ENCODE peak calls at places on chromosomes 1 and 21, in eight cellular contexts. One of them, this sample, is unnamed.

GRCh38 chr1:75133754-75134655 is at the start of gene LHX8:
- DNase-seq in activated gamma-delta T cell treated with anti-CD3 and anti-CD28 coated beads, Interleukin-2, amount 50 U/mL, for 16 hours: no peak
- DNase-seq in RCC 7860: no peak
- DNase-seq in stimulated activated CD4-positive, alpha-beta T cell treated with anti-CD3 and anti-CD28 coated beads, Interleukin-4, amount 100 ng/mL, for 48 hours: no peak
- DNase-seq in caudate nucleus: no peak
- DNase-seq in activated T-cell treated with anti-CD3 and anti-CD28 coated beads for 24 hours: no peak
- DNase-seq in cardiac muscle cell: peak; percentile 56
- DNase-seq in cortex of kidney: no peak
- DNase-seq in this sample: no peak

GRCh38 chr1:199774433-199775089 is 252.9 kb upstream of the NR5A2 start:
- DNase-seq in stimulated activated CD4-positive, alpha-beta T cell treated with anti-CD3 and anti-CD28 coated beads, Interleukin-4, amount 100 ng/mL, for 48 hours: no peak
- DNase-seq in activated T-cell treated with anti-CD3 and anti-CD28 coated beads for 24 hours: no peak
- DNase-seq in activated gamma-delta T cell treated with anti-CD3 and anti-CD28 coated beads, Interleukin-2, amount 50 U/mL, for 16 hours: no peak
- DNase-seq in cardiac muscle cell: no peak
- DNase-seq in cortex of kidney: no peak
- DNase-seq in RCC 7860: no peak
- DNase-seq in caudate nucleus: no peak
- DNase-seq in this sample: no peak

GRCh38 chr1:180521474-180522203 is 19.3 kb upstream of the ACBD6 start:
- DNase-seq in RCC 7860: no peak
- DNase-seq in cardiac muscle cell: peak; percentile 48
- DNase-seq in activated T-cell treated with anti-CD3 and anti-CD28 coated beads for 24 hours: no peak
- DNase-seq in activated gamma-delta T cell treated with anti-CD3 and anti-CD28 coated beads, Interleukin-2, amount 50 U/mL, for 16 hours: no peak
- DNase-seq in stimulated activated CD4-positive, alpha-beta T cell treated with anti-CD3 and anti-CD28 coated beads, Interleukin-4, amount 100 ng/mL, for 48 hours: no peak
- DNase-seq in caudate nucleus: no peak
- DNase-seq in cortex of kidney: no peak
- DNase-seq in this sample: no peak

GRCh38 chr1:47782414-47783165 is 214.6 kb downstream of the TRABD2B start:
- DNase-seq in activated T-cell treated with anti-CD3 and anti-CD28 coated beads for 24 hours: no peak
- DNase-seq in caudate nucleus: no peak
- DNase-seq in RCC 7860: no peak
- DNase-seq in activated gamma-delta T cell treated with anti-CD3 and anti-CD28 coated beads, Interleukin-2, amount 50 U/mL, for 16 hours: no peak
- DNase-seq in cortex of kidney: no peak
- DNase-seq in stimulated activated CD4-positive, alpha-beta T cell treated with anti-CD3 and anti-CD28 coated beads, Interleukin-4, amount 100 ng/mL, for 48 hours: no peak
- DNase-seq in cardiac muscle cell: no peak
- DNase-seq in this sample: no peak

GRCh38 chr1:160993544-160993943 is 27.4 kb downstream of the F11R start:
- DNase-seq in activated T-cell treated with anti-CD3 and anti-CD28 coated beads for 24 hours: no peak
- DNase-seq in cardiac muscle cell: no peak
- DNase-seq in stimulated activated CD4-positive, alpha-beta T cell treated with anti-CD3 and anti-CD28 coated beads, Interleukin-4, amount 100 ng/mL, for 48 hours: no peak
- DNase-seq in caudate nucleus: no peak
- DNase-seq in cortex of kidney: no peak
- DNase-seq in activated gamma-delta T cell treated with anti-CD3 and anti-CD28 coated beads, Interleukin-2, amount 50 U/mL, for 16 hours: no peak
- DNase-seq in RCC 7860: peak; percentile 11
- DNase-seq in this sample: no peak

GRCh38 chr1:79198841-79199240 is 192.3 kb upstream of the ADGRL4 start:
- DNase-seq in cardiac muscle cell: no peak
- DNase-seq in stimulated activated CD4-positive, alpha-beta T cell treated with anti-CD3 and anti-CD28 coated beads, Interleukin-4, amount 100 ng/mL, for 48 hours: no peak
- DNase-seq in activated gamma-delta T cell treated with anti-CD3 and anti-CD28 coated beads, Interleukin-2, amount 50 U/mL, for 16 hours: no peak
- DNase-seq in cortex of kidney: no peak
- DNase-seq in activated T-cell treated with anti-CD3 and anti-CD28 coated beads for 24 hours: no peak
- DNase-seq in RCC 7860: no peak
- DNase-seq in caudate nucleus: no peak
- DNase-seq in this sample: no peak

GRCh38 chr1:150612014-150612345 is 17.4 kb downstream of the ENSA start:
- DNase-seq in stimulated activated CD4-positive, alpha-beta T cell treated with anti-CD3 and anti-CD28 coated beads, Interleukin-4, amount 100 ng/mL, for 48 hours: no peak
- DNase-seq in caudate nucleus: no peak
- DNase-seq in cortex of kidney: no peak
- DNase-seq in activated T-cell treated with anti-CD3 and anti-CD28 coated beads for 24 hours: no peak
- DNase-seq in cardiac muscle cell: no peak
- DNase-seq in RCC 7860: no peak
- DNase-seq in activated gamma-delta T cell treated with anti-CD3 and anti-CD28 coated beads, Interleukin-2, amount 50 U/mL, for 16 hours: no peak
- DNase-seq in this sample: no peak

GRCh38 chr1:7669559-7670208 is 101.4 kb upstream of the VAMP3 start:
- DNase-seq in caudate nucleus: peak; percentile 56
- DNase-seq in stimulated activated CD4-positive, alpha-beta T cell treated with anti-CD3 and anti-CD28 coated beads, Interleukin-4, amount 100 ng/mL, for 48 hours: peak; percentile 38
- DNase-seq in activated gamma-delta T cell treated with anti-CD3 and anti-CD28 coated beads, Interleukin-2, amount 50 U/mL, for 16 hours: peak; percentile 41
- DNase-seq in activated T-cell treated with anti-CD3 and anti-CD28 coated beads for 24 hours: peak; percentile 42
- DNase-seq in cortex of kidney: no peak
- DNase-seq in RCC 7860: peak; percentile 16
- DNase-seq in cardiac muscle cell: peak; percentile 66
- DNase-seq in this sample: peak; percentile 25

GRCh38 chr1:119731741-119732430 is 20.2 kb downstream of the PHGDH start:
- DNase-seq in caudate nucleus: no peak
- DNase-seq in activated T-cell treated with anti-CD3 and anti-CD28 coated beads for 24 hours: no peak
- DNase-seq in activated gamma-delta T cell treated with anti-CD3 and anti-CD28 coated beads, Interleukin-2, amount 50 U/mL, for 16 hours: no peak
- DNase-seq in cortex of kidney: no peak
- DNase-seq in RCC 7860: no peak
- DNase-seq in stimulated activated CD4-positive, alpha-beta T cell treated with anti-CD3 and anti-CD28 coated beads, Interleukin-4, amount 100 ng/mL, for 48 hours: no peak
- DNase-seq in cardiac muscle cell: no peak
- DNase-seq in this sample: no peak

GRCh38 chr1:24990136-24990535 is 60.1 kb upstream of the RUNX3 start:
- DNase-seq in cardiac muscle cell: no peak
- DNase-seq in cortex of kidney: no peak
- DNase-seq in activated T-cell treated with anti-CD3 and anti-CD28 coated beads for 24 hours: no peak
- DNase-seq in activated gamma-delta T cell treated with anti-CD3 and anti-CD28 coated beads, Interleukin-2, amount 50 U/mL, for 16 hours: no peak
- DNase-seq in stimulated activated CD4-positive, alpha-beta T cell treated with anti-CD3 and anti-CD28 coated beads, Interleukin-4, amount 100 ng/mL, for 48 hours: no peak
- DNase-seq in RCC 7860: no peak
- DNase-seq in caudate nucleus: no peak
- DNase-seq in this sample: no peak

GRCh38 chr21:38306407-38306806 is 49.6 kb downstream of the KCNJ15 start:
- DNase-seq in cardiac muscle cell: no peak
- DNase-seq in activated gamma-delta T cell treated with anti-CD3 and anti-CD28 coated beads, Interleukin-2, amount 50 U/mL, for 16 hours: no peak
- DNase-seq in stimulated activated CD4-positive, alpha-beta T cell treated with anti-CD3 and anti-CD28 coated beads, Interleukin-4, amount 100 ng/mL, for 48 hours: no peak
- DNase-seq in cortex of kidney: no peak
- DNase-seq in caudate nucleus: no peak
- DNase-seq in RCC 7860: peak; percentile 30
- DNase-seq in activated T-cell treated with anti-CD3 and anti-CD28 coated beads for 24 hours: no peak
- DNase-seq in this sample: no peak

GRCh38 chr1:209409786-209410185 is 173.7 kb upstream of the CAMK1G start:
- DNase-seq in RCC 7860: peak; percentile 98
- DNase-seq in activated T-cell treated with anti-CD3 and anti-CD28 coated beads for 24 hours: no peak
- DNase-seq in activated gamma-delta T cell treated with anti-CD3 and anti-CD28 coated beads, Interleukin-2, amount 50 U/mL, for 16 hours: no peak
- DNase-seq in caudate nucleus: no peak
- DNase-seq in stimulated activated CD4-positive, alpha-beta T cell treated with anti-CD3 and anti-CD28 coated beads, Interleukin-4, amount 100 ng/mL, for 48 hours: no peak
- DNase-seq in cardiac muscle cell: no peak
- DNase-seq in cortex of kidney: no peak
- DNase-seq in this sample: no peak

GRCh38 chr1:177983087-177983823 is 13.4 kb upstream of the SEC16B start:
- DNase-seq in activated gamma-delta T cell treated with anti-CD3 and anti-CD28 coated beads, Interleukin-2, amount 50 U/mL, for 16 hours: no peak
- DNase-seq in activated T-cell treated with anti-CD3 and anti-CD28 coated beads for 24 hours: no peak
- DNase-seq in stimulated activated CD4-positive, alpha-beta T cell treated with anti-CD3 and anti-CD28 coated beads, Interleukin-4, amount 100 ng/mL, for 48 hours: no peak
- DNase-seq in cardiac muscle cell: no peak
- DNase-seq in RCC 7860: no peak
- DNase-seq in cortex of kidney: no peak
- DNase-seq in caudate nucleus: no peak
- DNase-seq in this sample: no peak

GRCh38 chr1:38608202-38608864 is 251.2 kb downstream of the RRAGC start:
- DNase-seq in cortex of kidney: no peak
- DNase-seq in caudate nucleus: no peak
- DNase-seq in activated T-cell treated with anti-CD3 and anti-CD28 coated beads for 24 hours: no peak
- DNase-seq in stimulated activated CD4-positive, alpha-beta T cell treated with anti-CD3 and anti-CD28 coated beads, Interleukin-4, amount 100 ng/mL, for 48 hours: peak; percentile 12
- DNase-seq in cardiac muscle cell: peak; percentile 70
- DNase-seq in RCC 7860: no peak
- DNase-seq in activated gamma-delta T cell treated with anti-CD3 and anti-CD28 coated beads, Interleukin-2, amount 50 U/mL, for 16 hours: no peak
- DNase-seq in this sample: peak; percentile 12

GRCh38 chr1:88680446-88680845 is 3.6 kb upstream of the PKN2 start:
- DNase-seq in caudate nucleus: no peak
- DNase-seq in RCC 7860: no peak
- DNase-seq in activated T-cell treated with anti-CD3 and anti-CD28 coated beads for 24 hours: no peak
- DNase-seq in cortex of kidney: no peak
- DNase-seq in cardiac muscle cell: no peak
- DNase-seq in activated gamma-delta T cell treated with anti-CD3 and anti-CD28 coated beads, Interleukin-2, amount 50 U/mL, for 16 hours: no peak
- DNase-seq in stimulated activated CD4-positive, alpha-beta T cell treated with anti-CD3 and anti-CD28 coated beads, Interleukin-4, amount 100 ng/mL, for 48 hours: no peak
- DNase-seq in this sample: no peak

GRCh38 chr1:18091660-18092446 is 15.7 kb upstream of the IGSF21 start:
- DNase-seq in caudate nucleus: no peak
- DNase-seq in cortex of kidney: no peak
- DNase-seq in stimulated activated CD4-positive, alpha-beta T cell treated with anti-CD3 and anti-CD28 coated beads, Interleukin-4, amount 100 ng/mL, for 48 hours: no peak
- DNase-seq in activated T-cell treated with anti-CD3 and anti-CD28 coated beads for 24 hours: no peak
- DNase-seq in cardiac muscle cell: no peak
- DNase-seq in RCC 7860: peak; percentile 47
- DNase-seq in activated gamma-delta T cell treated with anti-CD3 and anti-CD28 coated beads, Interleukin-2, amount 50 U/mL, for 16 hours: no peak
- DNase-seq in this sample: no peak

GRCh38 chr1:26278835-26279597 is 870 bp upstream of the SH3BGRL3 start:
- DNase-seq in activated T-cell treated with anti-CD3 and anti-CD28 coated beads for 24 hours: no peak
- DNase-seq in caudate nucleus: no peak
- DNase-seq in cardiac muscle cell: no peak
- DNase-seq in cortex of kidney: no peak
- DNase-seq in RCC 7860: peak; percentile 83
- DNase-seq in stimulated activated CD4-positive, alpha-beta T cell treated with anti-CD3 and anti-CD28 coated beads, Interleukin-4, amount 100 ng/mL, for 48 hours: no peak
- DNase-seq in activated gamma-delta T cell treated with anti-CD3 and anti-CD28 coated beads, Interleukin-2, amount 50 U/mL, for 16 hours: no peak
- DNase-seq in this sample: no peak

GRCh38 chr1:206059354-206059915 is 6.5 kb downstream of the RHEX start:
- DNase-seq in activated gamma-delta T cell treated with anti-CD3 and anti-CD28 coated beads, Interleukin-2, amount 50 U/mL, for 16 hours: no peak
- DNase-seq in RCC 7860: no peak
- DNase-seq in caudate nucleus: no peak
- DNase-seq in activated T-cell treated with anti-CD3 and anti-CD28 coated beads for 24 hours: no peak
- DNase-seq in cardiac muscle cell: no peak
- DNase-seq in stimulated activated CD4-positive, alpha-beta T cell treated with anti-CD3 and anti-CD28 coated beads, Interleukin-4, amount 100 ng/mL, for 48 hours: no peak
- DNase-seq in cortex of kidney: no peak
- DNase-seq in this sample: no peak

GRCh38 chr1:110477445-110477957 is 26.6 kb downstream of the PROK1 start:
- DNase-seq in caudate nucleus: no peak
- DNase-seq in stimulated activated CD4-positive, alpha-beta T cell treated with anti-CD3 and anti-CD28 coated beads, Interleukin-4, amount 100 ng/mL, for 48 hours: no peak
- DNase-seq in activated gamma-delta T cell treated with anti-CD3 and anti-CD28 coated beads, Interleukin-2, amount 50 U/mL, for 16 hours: no peak
- DNase-seq in activated T-cell treated with anti-CD3 and anti-CD28 coated beads for 24 hours: no peak
- DNase-seq in RCC 7860: no peak
- DNase-seq in cortex of kidney: no peak
- DNase-seq in cardiac muscle cell: no peak
- DNase-seq in this sample: no peak

GRCh38 chr1:208437416-208437815 is 193.2 kb upstream of the PLXNA2 start:
- DNase-seq in cardiac muscle cell: no peak
- DNase-seq in activated gamma-delta T cell treated with anti-CD3 and anti-CD28 coated beads, Interleukin-2, amount 50 U/mL, for 16 hours: no peak
- DNase-seq in activated T-cell treated with anti-CD3 and anti-CD28 coated beads for 24 hours: no peak
- DNase-seq in RCC 7860: peak; percentile 53
- DNase-seq in cortex of kidney: no peak
- DNase-seq in caudate nucleus: no peak
- DNase-seq in stimulated activated CD4-positive, alpha-beta T cell treated with anti-CD3 and anti-CD28 coated beads, Interleukin-4, amount 100 ng/mL, for 48 hours: no peak
- DNase-seq in this sample: no peak

GRCh38 chr1:61641578-61642336 is 83.2 kb downstream of the TM2D1 start:
- DNase-seq in RCC 7860: peak; percentile 17
- DNase-seq in cortex of kidney: no peak
- DNase-seq in caudate nucleus: peak; percentile 44
- DNase-seq in activated T-cell treated with anti-CD3 and anti-CD28 coated beads for 24 hours: peak; percentile 52
- DNase-seq in activated gamma-delta T cell treated with anti-CD3 and anti-CD28 coated beads, Interleukin-2, amount 50 U/mL, for 16 hours: peak; percentile 19
- DNase-seq in cardiac muscle cell: peak; percentile 62
- DNase-seq in stimulated activated CD4-positive, alpha-beta T cell treated with anti-CD3 and anti-CD28 coated beads, Interleukin-4, amount 100 ng/mL, for 48 hours: peak; percentile 53
- DNase-seq in this sample: peak; percentile 22

GRCh38 chr1:217079579-217079978 is 356.4 kb upstream of the ESRRG start:
- DNase-seq in RCC 7860: no peak
- DNase-seq in cortex of kidney: no peak
- DNase-seq in activated gamma-delta T cell treated with anti-CD3 and anti-CD28 coated beads, Interleukin-2, amount 50 U/mL, for 16 hours: no peak
- DNase-seq in cardiac muscle cell: no peak
- DNase-seq in activated T-cell treated with anti-CD3 and anti-CD28 coated beads for 24 hours: no peak
- DNase-seq in stimulated activated CD4-positive, alpha-beta T cell treated with anti-CD3 and anti-CD28 coated beads, Interleukin-4, amount 100 ng/mL, for 48 hours: no peak
- DNase-seq in caudate nucleus: no peak
- DNase-seq in this sample: no peak

GRCh38 chr1:206470692-206471414 is 577 bp downstream of the IKBKE start:
- DNase-seq in RCC 7860: peak; percentile 91
- DNase-seq in stimulated activated CD4-positive, alpha-beta T cell treated with anti-CD3 and anti-CD28 coated beads, Interleukin-4, amount 100 ng/mL, for 48 hours: no peak
- DNase-seq in caudate nucleus: no peak
- DNase-seq in activated T-cell treated with anti-CD3 and anti-CD28 coated beads for 24 hours: peak; percentile 26
- DNase-seq in cortex of kidney: no peak
- DNase-seq in activated gamma-delta T cell treated with anti-CD3 and anti-CD28 coated beads, Interleukin-2, amount 50 U/mL, for 16 hours: peak; percentile 38
- DNase-seq in cardiac muscle cell: peak; percentile 73
- DNase-seq in this sample: peak; percentile 38

GRCh38 chr1:224387302-224387912 is 30.7 kb downstream of the CNIH4 start:
- DNase-seq in cardiac muscle cell: no peak
- DNase-seq in caudate nucleus: no peak
- DNase-seq in RCC 7860: no peak
- DNase-seq in stimulated activated CD4-positive, alpha-beta T cell treated with anti-CD3 and anti-CD28 coated beads, Interleukin-4, amount 100 ng/mL, for 48 hours: no peak
- DNase-seq in cortex of kidney: no peak
- DNase-seq in activated gamma-delta T cell treated with anti-CD3 and anti-CD28 coated beads, Interleukin-2, amount 50 U/mL, for 16 hours: no peak
- DNase-seq in activated T-cell treated with anti-CD3 and anti-CD28 coated beads for 24 hours: no peak
- DNase-seq in this sample: no peak

GRCh38 chr1:14634497-14634896 is 36.0 kb downstream of the KAZN start:
- DNase-seq in activated gamma-delta T cell treated with anti-CD3 and anti-CD28 coated beads, Interleukin-2, amount 50 U/mL, for 16 hours: no peak
- DNase-seq in stimulated activated CD4-positive, alpha-beta T cell treated with anti-CD3 and anti-CD28 coated beads, Interleukin-4, amount 100 ng/mL, for 48 hours: no peak
- DNase-seq in RCC 7860: no peak
- DNase-seq in cardiac muscle cell: peak; percentile 60
- DNase-seq in activated T-cell treated with anti-CD3 and anti-CD28 coated beads for 24 hours: no peak
- DNase-seq in caudate nucleus: no peak
- DNase-seq in cortex of kidney: no peak
- DNase-seq in this sample: no peak

GRCh38 chr1:93614550-93615200 is 67.0 kb downstream of the BCAR3 start:
- DNase-seq in stimulated activated CD4-positive, alpha-beta T cell treated with anti-CD3 and anti-CD28 coated beads, Interleukin-4, amount 100 ng/mL, for 48 hours: no peak
- DNase-seq in activated gamma-delta T cell treated with anti-CD3 and anti-CD28 coated beads, Interleukin-2, amount 50 U/mL, for 16 hours: no peak
- DNase-seq in activated T-cell treated with anti-CD3 and anti-CD28 coated beads for 24 hours: no peak
- DNase-seq in cardiac muscle cell: no peak
- DNase-seq in RCC 7860: no peak
- DNase-seq in cortex of kidney: no peak
- DNase-seq in caudate nucleus: no peak
- DNase-seq in this sample: no peak

GRCh38 chr1:109891930-109892329 is 18.7 kb upstream of the CSF1 start:
- DNase-seq in RCC 7860: no peak
- DNase-seq in caudate nucleus: peak; percentile 33
- DNase-seq in activated gamma-delta T cell treated with anti-CD3 and anti-CD28 coated beads, Interleukin-2, amount 50 U/mL, for 16 hours: no peak
- DNase-seq in cortex of kidney: no peak
- DNase-seq in cardiac muscle cell: no peak
- DNase-seq in activated T-cell treated with anti-CD3 and anti-CD28 coated beads for 24 hours: no peak
- DNase-seq in stimulated activated CD4-positive, alpha-beta T cell treated with anti-CD3 and anti-CD28 coated beads, Interleukin-4, amount 100 ng/mL, for 48 hours: no peak
- DNase-seq in this sample: no peak

GRCh38 chr1:8796812-8797211 is 20.6 kb downstream of the RERE start:
- DNase-seq in cardiac muscle cell: no peak
- DNase-seq in RCC 7860: no peak
- DNase-seq in stimulated activated CD4-positive, alpha-beta T cell treated with anti-CD3 and anti-CD28 coated beads, Interleukin-4, amount 100 ng/mL, for 48 hours: no peak
- DNase-seq in cortex of kidney: no peak
- DNase-seq in caudate nucleus: no peak
- DNase-seq in activated gamma-delta T cell treated with anti-CD3 and anti-CD28 coated beads, Interleukin-2, amount 50 U/mL, for 16 hours: no peak
- DNase-seq in activated T-cell treated with anti-CD3 and anti-CD28 coated beads for 24 hours: no peak
- DNase-seq in this sample: no peak

GRCh38 chr1:161235957-161236775 is 1.8 kb downstream of the NR1I3 start:
- DNase-seq in activated T-cell treated with anti-CD3 and anti-CD28 coated beads for 24 hours: no peak
- DNase-seq in stimulated activated CD4-positive, alpha-beta T cell treated with anti-CD3 and anti-CD28 coated beads, Interleukin-4, amount 100 ng/mL, for 48 hours: no peak
- DNase-seq in activated gamma-delta T cell treated with anti-CD3 and anti-CD28 coated beads, Interleukin-2, amount 50 U/mL, for 16 hours: no peak
- DNase-seq in cortex of kidney: no peak
- DNase-seq in caudate nucleus: no peak
- DNase-seq in cardiac muscle cell: no peak
- DNase-seq in RCC 7860: no peak
- DNase-seq in this sample: no peak

This sample was measured in GM18507.